ENCODE peak calls at places on chromosome 22, in six cellular contexts. One of them, this sample, is unnamed. For H3K27me3, the result is how much of the 10 kb centered on the place peaks cover.

GRCh38 chr22:45181766-45182165 is 18.0 kb downstream of the NUP50 start:
- DNase-seq in GM06990: no peak
- DNase-seq in small intestine: no peak
- DNase-seq in H7: no peak
- DNase-seq in BE2C: no peak
- DNase-seq in astrocyte: peak
- DNase-seq in this sample: no peak

GRCh38 chr22:45918455-45919370 is 58.2 kb downstream of the WNT7B start:
- DNase-seq in astrocyte: peak
- DNase-seq in GM06990: no peak
- DNase-seq in small intestine: no peak
- DNase-seq in BE2C: peak
- DNase-seq in H7: peak
- DNase-seq in this sample: no peak

GRCh38 chr22:29457730-29458129 is 19.3 kb downstream of the RFPL1 start:
- DNase-seq in astrocyte: peak
- DNase-seq in BE2C: peak
- DNase-seq in small intestine: peak
- DNase-seq in GM06990: no peak
- DNase-seq in H7: peak
- DNase-seq in this sample: peak

GRCh38 chr22:47374273-47374771 is 611.9 kb downstream of the TBC1D22A start:
- DNase-seq in BE2C: no peak
- DNase-seq in GM06990: no peak
- DNase-seq in astrocyte: no peak
- DNase-seq in small intestine: no peak
- DNase-seq in H7: no peak
- DNase-seq in this sample: no peak

GRCh38 chr22:46965552-46966494 is 203.4 kb downstream of the TBC1D22A start:
- DNase-seq in astrocyte: no peak
- DNase-seq in small intestine: no peak
- DNase-seq in BE2C: no peak
- DNase-seq in H7: no peak
- DNase-seq in GM06990: no peak
- DNase-seq in this sample: no peak

GRCh38 chr22:41576877-41577276 is 12.8 kb downstream of the PMM1 start:
- DNase-seq in small intestine: peak
- DNase-seq in astrocyte: no peak
- DNase-seq in GM06990: peak
- DNase-seq in BE2C: peak
- DNase-seq in H7: peak
- DNase-seq in this sample: peak

GRCh38 chr22:17268501-17269223 is 49.4 kb upstream of the ADA2 start:
- DNase-seq in small intestine: no peak
- DNase-seq in astrocyte: no peak
- DNase-seq in H7: peak
- DNase-seq in GM06990: no peak
- DNase-seq in BE2C: no peak
- DNase-seq in this sample: no peak

GRCh38 chr22:17997456-17997855 is 26.9 kb downstream of the MICAL3 start:
- DNase-seq in BE2C: no peak
- DNase-seq in astrocyte: no peak
- DNase-seq in H7: no peak
- DNase-seq in GM06990: no peak
- DNase-seq in small intestine: no peak
- DNase-seq in this sample: peak

GRCh38 chr22:19693981-19694670 is 20.2 kb upstream of the SEPTIN5 start:
- DNase-seq in H7: peak
- DNase-seq in astrocyte: no peak
- DNase-seq in BE2C: no peak
- DNase-seq in small intestine: no peak
- DNase-seq in GM06990: no peak
- DNase-seq in this sample: no peak

GRCh38 chr22:29610780-29611179 is 7.3 kb downstream of the NF2 start:
- DNase-seq in GM06990: no peak
- DNase-seq in H7: no peak
- DNase-seq in BE2C: no peak
- DNase-seq in astrocyte: no peak
- DNase-seq in small intestine: no peak
- DNase-seq in this sample: no peak

GRCh38 chr22:33332538-33332937 is 274.4 kb upstream of the SYN3 start:
- DNase-seq in astrocyte: peak
- DNase-seq in H7: no peak
- DNase-seq in BE2C: no peak
- DNase-seq in GM06990: no peak
- DNase-seq in small intestine: peak
- DNase-seq in this sample: no peak

GRCh38 chr22:25027052-25027525 is 74.6 kb downstream of the KIAA1671 start:
- DNase-seq in BE2C: no peak
- DNase-seq in GM06990: no peak
- DNase-seq in H7: no peak
- DNase-seq in astrocyte: no peak
- DNase-seq in small intestine: peak
- DNase-seq in this sample: no peak
- H3K4me3 ChIP-seq in BE2C: no peak
- H3K4me3 ChIP-seq in GM06990: no peak
- H3K4me3 ChIP-seq in H7: no peak
- H3K4me3 ChIP-seq in astrocyte: no peak
- H3K4me3 ChIP-seq in small intestine: no peak
- H3K4me3 ChIP-seq in this sample: no peak

GRCh38 chr22:43844560-43845545 is 17.5 kb downstream of the SULT4A1 start:
- DNase-seq in BE2C: no peak
- DNase-seq in small intestine: no peak
- DNase-seq in H7: no peak
- DNase-seq in astrocyte: no peak
- DNase-seq in GM06990: no peak
- DNase-seq in this sample: no peak
- H3K27me3 ChIP-seq in BE2C: under half
- H3K27me3 ChIP-seq in small intestine: under half
- H3K27me3 ChIP-seq in H7: under half
- H3K27me3 ChIP-seq in astrocyte: under half
- H3K27me3 ChIP-seq in GM06990: under half
- H3K27me3 ChIP-seq in this sample: under half

GRCh38 chr22:38312261-38312800 is 4.9 kb downstream of the CSNK1E start:
- DNase-seq in H7: no peak
- DNase-seq in GM06990: no peak
- DNase-seq in astrocyte: no peak
- DNase-seq in BE2C: no peak
- DNase-seq in small intestine: no peak
- DNase-seq in this sample: no peak

GRCh38 chr22:38311331-38311635 is 6.0 kb downstream of the CSNK1E start:
- DNase-seq in BE2C: no peak
- DNase-seq in astrocyte: no peak
- DNase-seq in GM06990: peak
- DNase-seq in small intestine: no peak
- DNase-seq in H7: no peak
- DNase-seq in this sample: no peak

GRCh38 chr22:38314140-38314991 is 2.9 kb downstream of the CSNK1E start:
- DNase-seq in GM06990: peak
- DNase-seq in H7: peak
- DNase-seq in BE2C: no peak
- DNase-seq in small intestine: no peak
- DNase-seq in astrocyte: peak
- DNase-seq in this sample: no peak

GRCh38 chr22:38314992-38315800 is 2.0 kb downstream of the CSNK1E start:
- DNase-seq in GM06990: peak
- DNase-seq in BE2C: no peak
- DNase-seq in astrocyte: peak
- DNase-seq in small intestine: peak
- DNase-seq in H7: no peak
- DNase-seq in this sample: no peak

GRCh38 chr22:38313384-38313955 is 3.8 kb downstream of the CSNK1E start:
- DNase-seq in BE2C: no peak
- DNase-seq in small intestine: no peak
- DNase-seq in GM06990: peak
- DNase-seq in H7: no peak
- DNase-seq in astrocyte: peak
- DNase-seq in this sample: peak
- H3K4me3 ChIP-seq in BE2C: no peak
- H3K4me3 ChIP-seq in small intestine: no peak
- H3K4me3 ChIP-seq in GM06990: peak
- H3K4me3 ChIP-seq in H7: no peak
- H3K4me3 ChIP-seq in astrocyte: peak
- H3K4me3 ChIP-seq in this sample: peak

GRCh38 chr22:37068859-37069258 is 17.3 kb downstream of the KCTD17 start:
- DNase-seq in astrocyte: no peak
- DNase-seq in GM06990: no peak
- DNase-seq in small intestine: no peak
- DNase-seq in BE2C: no peak
- DNase-seq in H7: peak
- DNase-seq in this sample: no peak

GRCh38 chr22:37070744-37071143 is 19.2 kb downstream of the KCTD17 start:
- DNase-seq in small intestine: no peak
- DNase-seq in H7: no peak
- DNase-seq in astrocyte: no peak
- DNase-seq in GM06990: no peak
- DNase-seq in BE2C: no peak
- DNase-seq in this sample: no peak

GRCh38 chr22:37070334-37070733 is 18.8 kb downstream of the KCTD17 start:
- DNase-seq in small intestine: no peak
- DNase-seq in H7: no peak
- DNase-seq in BE2C: no peak
- DNase-seq in astrocyte: no peak
- DNase-seq in GM06990: no peak
- DNase-seq in this sample: no peak

GRCh38 chr22:37069319-37069718 is 17.8 kb downstream of the KCTD17 start:
- DNase-seq in GM06990: no peak
- DNase-seq in astrocyte: no peak
- DNase-seq in small intestine: no peak
- DNase-seq in H7: peak
- DNase-seq in BE2C: no peak
- DNase-seq in this sample: no peak

DNA sequence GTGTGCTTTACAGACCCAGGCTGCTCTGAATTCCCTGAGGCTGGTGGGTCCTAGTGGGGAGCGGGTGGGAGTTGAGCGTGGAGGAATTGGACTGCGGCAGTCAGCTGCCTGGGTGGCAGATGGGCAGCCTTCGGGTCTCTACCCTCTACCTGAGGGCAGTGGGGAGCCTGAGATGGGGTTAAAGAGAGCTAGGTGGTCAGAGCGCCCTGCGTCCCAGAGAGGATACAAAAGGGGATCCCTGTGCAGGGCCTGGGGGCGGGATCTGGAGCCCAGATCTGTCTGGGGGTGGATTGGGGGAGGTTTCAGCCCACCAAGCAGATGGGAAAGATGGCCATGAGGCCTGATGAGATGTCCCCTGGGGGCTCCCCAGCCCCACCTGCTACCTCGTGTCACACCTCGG is 18.2 kb downstream of the KCTD17 start:
- DNase-seq in small intestine: no peak
- DNase-seq in BE2C: no peak
- DNase-seq in GM06990: no peak
- DNase-seq in astrocyte: no peak
- DNase-seq in H7: no peak
- DNase-seq in this sample: no peak
- H3K27me3 ChIP-seq in small intestine: under half
- H3K27me3 ChIP-seq in BE2C: under half
- H3K27me3 ChIP-seq in GM06990: under half
- H3K27me3 ChIP-seq in astrocyte: under half
- H3K27me3 ChIP-seq in H7: under half
- H3K27me3 ChIP-seq in this sample: under half

This sample was measured in brain microvascular endothelial cell.